ENCODE peak calls at places on chromosomes 6 and 20, in eight cellular contexts. B, Z, P, F, Q, S, J and W are unnamed samples.

GRCh38 chr6:128554302-128554701 is 33.9 kb upstream of the PTPRK start:
- DNase-seq in B (no peak), Z (no peak), P (no peak), F (no peak), Q (no peak), S (no peak), J (no peak), W (no peak)

GRCh38 chr20:22502731-22503191 is 81.6 kb downstream of the FOXA2 start:
- DNase-seq in B (no peak), Z (no peak), P (no peak), F (no peak), Q (no peak), S (no peak), J (no peak), W (no peak)

GRCh38 chr6:107667790-107668189 is 156.3 kb downstream of the SCML4 start:
- DNase-seq in B (no peak), Z (no peak), P (no peak), F (no peak), Q (no peak), S (no peak), J (no peak), W (no peak)

GRCh38 chr6:170516783-170517616 is 36.1 kb downstream of the PSMB1 start:
- DNase-seq in B (peak), Z (peak), P (no peak), F (peak), Q (peak), S (peak), J (no peak), W (no peak)

GRCh38 chr6:114377881-114378280 is 35.1 kb upstream of the HS3ST5 start:
- DNase-seq in B (no peak), Z (no peak), P (no peak), F (no peak), Q (no peak), S (no peak), J (no peak), W (no peak)

GRCh38 chr6:166325383-166326042 is 16.8 kb downstream of the SFT2D1 start:
- DNase-seq in B (no peak), Z (no peak), P (no peak), F (peak), Q (no peak), S (no peak), J (no peak), W (no peak)

GRCh38 chr20:22431419-22431818 is 153.0 kb downstream of the FOXA2 start:
- DNase-seq in B (no peak), Z (no peak), P (no peak), F (no peak), Q (no peak), S (no peak), J (no peak), W (no peak)

GRCh38 chr6:31777667-31778050 is 531 bp upstream of the VWA7 start:
- DNase-seq in B (no peak), Z (no peak), P (no peak), F (no peak), Q (no peak), S (no peak), J (no peak), W (no peak)

GRCh38 chr6:5085638-5086293 is 625 bp downstream of the PPP1R3G start:
- DNase-seq in B (no peak), Z (peak), P (peak), F (peak), Q (no peak), S (peak), J (no peak), W (peak)

GRCh38 chr6:7194657-7195056 is 86.9 kb downstream of the RREB1 start:
- DNase-seq in B (no peak), Z (no peak), P (no peak), F (no peak), Q (no peak), S (no peak), J (no peak), W (no peak)

GRCh38 chr6:97177905-97178304 is 105.1 kb downstream of the MMS22L start:
- DNase-seq in B (no peak), Z (no peak), P (no peak), F (no peak), Q (no peak), S (no peak), J (no peak), W (no peak)

GRCh38 chr20:45427236-45428149 is 11.6 kb downstream of the PIGT start:
- DNase-seq in B (no peak), Z (no peak), P (no peak), F (no peak), Q (no peak), S (no peak), J (no peak), W (peak)

GRCh38 chr6:73258721-73259120 is 4.3 kb downstream of the KHDC1 start:
- DNase-seq in B (no peak), Z (no peak), P (no peak), F (no peak), Q (no peak), S (no peak), J (no peak), W (no peak)

GRCh38 chr6:14066782-14067406 is 50.7 kb upstream of the CD83 start:
- DNase-seq in B (no peak), Z (peak), P (no peak), F (peak), Q (peak), S (no peak), J (no peak), W (no peak)

GRCh38 chr6:99522531-99522930 is 7.3 kb upstream of the USP45 start:
- DNase-seq in B (peak), Z (no peak), P (no peak), F (no peak), Q (peak), S (no peak), J (no peak), W (no peak)

GRCh38 chr6:26003102-26003694 is 40.6 kb downstream of the TRIM38 start:
- DNase-seq in B (no peak), Z (peak), P (no peak), F (peak), Q (peak), S (peak), J (no peak), W (peak)

GRCh38 chr6:30689022-30689865 is 1.5 kb downstream of the NRM start:
- DNase-seq in B (no peak), Z (no peak), P (no peak), F (peak), Q (no peak), S (no peak), J (no peak), W (no peak)

GRCh38 chr6:7615611-7616383 is 25.8 kb downstream of the SNRNP48 start:
- DNase-seq in B (no peak), Z (peak), P (no peak), F (peak), Q (peak), S (peak), J (no peak), W (no peak)

GRCh38 chr20:25508083-25508770 is 77.1 kb downstream of the NINL start:
- DNase-seq in B (peak), Z (no peak), P (no peak), F (no peak), Q (peak), S (no peak), J (no peak), W (no peak)

GRCh38 chr20:11686900-11687543 is 230.7 kb upstream of the BTBD3 start:
- DNase-seq in B (no peak), Z (peak), P (peak), F (no peak), Q (no peak), S (no peak), J (no peak), W (peak)

GRCh38 chr6:153425536-153425935 is 294.5 kb upstream of the RGS17 start:
- DNase-seq in B (no peak), Z (no peak), P (no peak), F (no peak), Q (no peak), S (no peak), J (no peak), W (no peak)

GRCh38 chr6:168451805-168452204 is 10.8 kb downstream of the SMOC2 start:
- DNase-seq in B (no peak), Z (no peak), P (no peak), F (no peak), Q (no peak), S (no peak), J (no peak), W (peak)

GRCh38 chr20:32872266-32872665 is 13.5 kb downstream of the EFCAB8 start:
- DNase-seq in B (no peak), Z (no peak), P (no peak), F (no peak), Q (no peak), S (no peak), J (no peak), W (no peak)

GRCh38 chr6:159257846-159258245 is 88.6 kb downstream of the FNDC1 start:
- DNase-seq in B (peak), Z (no peak), P (no peak), F (no peak), Q (no peak), S (no peak), J (no peak), W (no peak)

GRCh38 chr6:159989882-159990480 is 21.1 kb downstream of the IGF2R start:
- DNase-seq in B (no peak), Z (no peak), P (no peak), F (peak), Q (peak), S (no peak), J (no peak), W (no peak)

GRCh38 chr20:38153401-38153800 is 11.7 kb downstream of the TGM2 start:
- DNase-seq in B (no peak), Z (no peak), P (no peak), F (no peak), Q (no peak), S (no peak), J (no peak), W (no peak)

GRCh38 chr20:3038454-3038853 is 5.0 kb upstream of the GNRH2 start:
- DNase-seq in B (no peak), Z (no peak), P (no peak), F (no peak), Q (no peak), S (no peak), J (no peak), W (no peak)

GRCh38 chr6:82270791-82271392 is 23.3 kb upstream of the IBTK start:
- DNase-seq in B (no peak), Z (peak), P (no peak), F (peak), Q (peak), S (no peak), J (no peak), W (no peak)